ENCODE peak calls at places on chromosomes 3 and 15, in ten cellular contexts. X is Caco-2, V is uterus, F is testis, E is cardiac muscle cell, N is A549, R is kidney, D is PC-9, K is thoracic aorta, Z is psoas muscle. G is an unnamed sample. For H3K4me1, the result is how much of the 10 kb centered on the place peaks cover.

GRCh38 chr15:101051291-101052030 is 132.3 kb downstream of the LRRK1 start:
- DNase-seq in X (no peak), V (no peak), F (peak), E (no peak), N (no peak), R (no peak), D (no peak), K (no peak), Z (no peak), G (no peak)

GRCh38 chr15:73052679-73053397 is 575 bp downstream of the NEO1 start:
- DNase-seq in X (peak), V (peak), F (peak), E (peak), N (peak), R (peak), D (peak), K (no peak), Z (peak), G (peak)

GRCh38 chr3:151009981-151010380 is 37.5 kb upstream of the CLRN1 start:
- DNase-seq in X (no peak), V (no peak), F (no peak), E (no peak), N (no peak), R (no peak), D (no peak), K (no peak), Z (no peak), G (no peak)

GRCh38 chr3:94937980-94938379 is 875.1 kb downstream of the NSUN3 start:
- DNase-seq in X (no peak), V (no peak), F (peak), E (no peak), N (no peak), R (peak), D (no peak), K (no peak), Z (no peak), G (no peak)

GRCh38 chr3:72597756-72598195 is 250.5 kb downstream of the SHQ1 start:
- DNase-seq in X (no peak), V (no peak), F (peak), E (peak), N (no peak), R (no peak), D (no peak), K (no peak), Z (no peak), G (no peak)

GRCh38 chr3:40780801-40781406 is 256.1 kb downstream of the ZNF621 start:
- DNase-seq in X (no peak), V (peak), F (peak), E (peak), N (no peak), R (peak), D (peak), K (peak), Z (peak), G (peak)

GRCh38 chr15:99613887-99614642 is 48.3 kb downstream of the MEF2A start:
- DNase-seq in X (no peak), V (peak), F (no peak), E (peak), N (no peak), R (peak), D (no peak), K (no peak), Z (peak), G (no peak)

GRCh38 chr15:99998661-99999101 is 265.4 kb upstream of the LYSMD4 start:
- DNase-seq in X (no peak), V (no peak), F (no peak), E (no peak), N (no peak), R (peak), D (peak), K (no peak), Z (no peak), G (peak)

GRCh38 chr3:195756935-195757302 is 36.1 kb downstream of the MUC20 start:
- DNase-seq in X (no peak), V (no peak), F (no peak), E (peak), N (no peak), R (peak), D (peak), K (no peak), Z (no peak), G (no peak)

GRCh38 chr15:80072285-80072684 is 12.8 kb downstream of the ZFAND6 start:
- DNase-seq in X (peak), V (no peak), F (no peak), E (peak), N (peak), R (no peak), D (peak), K (no peak), Z (no peak), G (peak)

GRCh38 chr15:44729394-44729913 is 6.9 kb upstream of the TRIM69 start:
- DNase-seq in X (no peak), V (no peak), F (peak), E (peak), N (no peak), R (peak), D (no peak), K (no peak), Z (peak), G (no peak)

GRCh38 chr3:190811775-190812480 is 50.6 kb downstream of the GMNC start:
- DNase-seq in X (peak), V (no peak), F (peak), E (peak), N (peak), R (no peak), D (peak), K (no peak), Z (no peak), G (peak)

DNA sequence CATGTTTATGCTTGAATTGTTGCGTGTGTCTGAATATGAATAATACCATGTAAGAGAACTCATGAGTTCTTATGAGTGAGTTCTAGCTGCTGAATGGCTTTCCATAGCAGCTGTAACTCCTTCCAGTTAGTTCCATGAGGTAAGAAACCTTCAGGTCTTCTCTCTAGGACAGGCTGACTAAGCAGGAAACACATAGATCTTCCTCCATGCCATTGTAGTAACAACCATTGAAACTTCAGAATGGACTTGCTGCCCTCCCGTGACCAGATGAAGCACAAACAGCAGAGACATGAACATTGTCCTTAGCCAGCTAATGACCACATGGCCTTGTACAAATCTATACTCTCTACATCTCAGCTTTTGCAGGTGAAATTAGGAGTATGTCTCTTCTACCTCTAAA is 200.0 kb downstream of the ZNF385D start:
- DNase-seq in X (peak), V (no peak), F (no peak), E (peak), N (no peak), R (no peak), D (peak), K (no peak), Z (no peak), G (peak)
- TF ChIP-seq CTCF in X (no peak), V (no peak), F (no peak), E (peak), N (no peak), R (no peak), D (no peak), K (no peak), Z (no peak), G (peak)

GRCh38 chr15:69857686-69858391 is 239.9 kb downstream of the TLE3 start:
- DNase-seq in X (no peak), V (no peak), F (no peak), E (no peak), N (no peak), R (no peak), D (no peak), K (no peak), Z (no peak), G (no peak)

GRCh38 chr15:69855601-69856000 is 242.1 kb downstream of the TLE3 start:
- DNase-seq in X (no peak), V (no peak), F (no peak), E (peak), N (no peak), R (no peak), D (peak), K (no peak), Z (no peak), G (no peak)

GRCh38 chr15:69855172-69855562 is 242.6 kb downstream of the TLE3 start:
- DNase-seq in X (no peak), V (no peak), F (no peak), E (no peak), N (no peak), R (no peak), D (no peak), K (no peak), Z (no peak), G (no peak)

GRCh38 chr15:69854521-69855171 is 243.1 kb downstream of the TLE3 start:
- DNase-seq in X (no peak), V (no peak), F (no peak), E (peak), N (no peak), R (no peak), D (peak), K (no peak), Z (no peak), G (no peak)

GRCh38 chr15:69857246-69857645 is 240.5 kb downstream of the TLE3 start:
- DNase-seq in X (no peak), V (no peak), F (no peak), E (no peak), N (no peak), R (no peak), D (no peak), K (no peak), Z (no peak), G (no peak)
- H3K4me1 ChIP-seq in X (under half), V (under half), F (under half), E (under half), N (under half), R (under half), D (under half), K (under half), Z (under half), G (under half)

DNA sequence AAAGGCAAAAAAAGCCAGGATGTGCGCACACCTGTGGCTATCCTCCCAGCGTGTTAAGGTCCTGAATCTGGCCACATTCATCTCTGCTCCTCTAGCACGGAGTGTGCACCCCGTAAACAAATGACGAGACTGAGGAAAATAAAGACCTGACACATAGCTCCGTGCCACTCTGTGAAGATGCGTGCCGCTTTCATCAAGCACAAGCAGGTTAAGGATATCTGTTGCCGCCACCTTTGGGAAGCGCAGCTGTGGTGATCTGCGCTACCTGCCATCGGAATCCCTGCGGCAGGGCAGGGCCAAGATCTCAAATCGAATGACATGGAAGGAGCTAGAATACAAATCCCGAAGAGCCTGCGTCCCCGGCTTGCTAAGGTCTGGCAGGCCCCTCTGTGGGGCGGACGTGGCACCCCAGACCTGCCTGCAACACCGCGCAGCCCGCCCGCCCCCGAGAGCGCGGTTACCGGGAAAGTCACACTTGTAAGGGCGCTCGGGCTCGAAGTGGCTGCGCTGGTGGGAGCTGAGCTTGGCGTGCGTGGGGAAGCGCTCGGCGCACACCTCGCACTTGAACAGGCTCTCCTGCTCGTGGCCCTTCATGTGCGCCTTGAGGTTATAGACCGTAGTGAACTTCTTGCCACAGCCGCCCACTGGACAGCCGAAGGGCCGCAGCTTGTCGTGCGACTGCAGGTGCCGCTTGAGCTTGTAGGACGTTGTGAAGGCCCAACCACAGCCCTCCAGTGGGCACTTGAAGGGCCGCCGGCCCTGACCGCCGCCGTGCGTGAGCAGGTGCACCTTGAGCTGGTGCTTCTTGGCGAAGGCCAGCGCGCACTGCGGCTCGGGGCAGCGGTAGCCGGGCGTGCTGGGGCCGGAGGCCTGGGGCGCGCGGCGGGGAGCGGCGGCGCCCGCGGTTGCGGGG is 937 bp downstream of the ZXDC start:
- DNase-seq in X (peak), V (peak), F (peak), E (peak), N (peak), R (peak), D (peak), K (no peak), Z (peak), G (peak)
- TF ChIP-seq CTCF in X (no peak), V (no peak), F (no peak), E (no peak), N (no peak), R (no peak), D (no peak), K (no peak), Z (no peak), G (no peak)

DNA sequence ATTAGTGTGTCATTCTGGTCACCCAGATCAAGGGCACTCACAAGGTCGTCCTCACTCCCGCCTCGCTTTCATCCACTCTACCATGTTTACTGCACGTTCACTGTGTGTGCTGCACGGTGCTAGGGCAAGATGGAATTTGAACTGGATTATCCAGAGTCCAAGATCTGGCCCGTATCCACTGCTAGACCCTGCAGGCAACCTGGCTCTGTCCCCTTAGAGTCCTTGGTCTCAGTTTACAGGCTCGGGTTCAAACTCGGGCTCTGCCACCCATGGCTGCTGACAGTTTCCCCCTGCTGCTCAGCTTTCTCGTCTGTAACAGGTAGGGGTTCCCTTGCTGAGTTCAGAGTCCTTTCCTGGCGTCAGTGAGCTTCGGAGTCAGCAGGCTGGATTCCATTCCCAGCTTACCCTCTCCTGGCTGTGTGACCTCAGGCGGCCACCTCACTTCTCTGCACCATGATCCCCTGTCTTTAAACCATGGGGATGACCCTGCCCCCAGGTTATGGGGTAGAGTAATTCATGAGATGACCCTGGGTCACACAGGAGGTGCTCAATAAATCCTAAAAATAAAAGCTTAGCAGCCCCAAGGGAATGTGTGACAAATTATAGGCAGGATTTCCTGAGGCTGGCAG is 79.6 kb upstream of the SLC6A6 start:
- DNase-seq in X (no peak), V (no peak), F (no peak), E (no peak), N (no peak), R (no peak), D (no peak), K (no peak), Z (peak), G (no peak)
- H3K4me1 ChIP-seq in X (under half), V (under half), F (under half), E (under half), N (under half), R (under half), D (half or more), K (under half), Z (under half), G (under half)

DNA sequence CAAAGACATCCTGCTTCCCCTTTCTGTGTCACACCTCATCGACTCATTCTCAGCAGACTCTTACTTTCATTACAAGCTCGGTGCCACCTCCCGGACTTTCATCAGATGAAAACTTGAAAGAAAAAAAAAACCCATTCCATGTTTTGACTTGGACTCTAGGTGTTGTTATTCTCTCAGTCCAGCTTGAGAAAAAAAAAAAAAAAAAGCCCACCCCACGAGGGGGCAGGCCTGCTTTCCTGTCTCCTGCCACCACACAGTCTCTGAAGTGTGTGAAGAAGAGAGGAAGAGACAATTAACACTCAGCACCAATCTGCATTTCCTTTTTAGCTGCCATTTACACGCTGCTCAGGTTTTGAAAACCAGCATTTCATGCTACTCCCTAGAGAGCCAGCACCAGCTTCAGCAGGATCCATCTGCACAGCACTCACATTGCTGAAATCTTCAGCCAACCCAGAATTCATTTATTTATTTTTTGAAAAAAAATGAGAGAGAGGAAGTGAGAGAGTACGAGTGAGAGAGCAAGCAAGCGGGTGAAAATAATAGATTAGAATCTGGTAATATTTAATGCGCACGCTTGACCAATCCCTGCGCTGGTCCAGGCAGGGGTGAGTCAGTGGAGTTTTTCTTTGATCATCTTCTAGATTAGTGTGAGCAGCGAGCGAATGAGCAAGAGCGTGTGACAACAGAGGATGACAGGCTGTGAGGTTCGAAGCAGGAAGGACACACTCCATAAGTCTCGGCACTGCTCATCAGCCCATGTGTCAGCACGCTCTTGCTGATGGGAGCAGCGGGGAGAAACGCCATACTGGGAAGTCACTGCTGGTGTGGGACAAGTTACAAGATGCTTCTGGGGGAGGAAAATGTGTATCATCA is 23.5 kb downstream of the ZNF80 start:
- DNase-seq in X (no peak), V (no peak), F (no peak), E (peak), N (no peak), R (peak), D (peak), K (peak), Z (no peak), G (no peak)
- TF ChIP-seq CTCF in X (no peak), V (no peak), F (no peak), E (peak), N (no peak), R (no peak), D (no peak), K (no peak), Z (no peak), G (no peak)

GRCh38 chr3:62057339-62058047 is 315.9 kb downstream of the FEZF2 start:
- DNase-seq in X (no peak), V (no peak), F (no peak), E (peak), N (no peak), R (no peak), D (no peak), K (peak), Z (no peak), G (no peak)
- H3K4me1 ChIP-seq in X (under half), V (under half), F (under half), E (under half), N (under half), R (under half), D (under half), K (under half), Z (under half), G (under half)

GRCh38 chr3:116610124-116610523 is 99.5 kb upstream of the TUSC7 start:
- DNase-seq in X (no peak), V (no peak), F (no peak), E (no peak), N (no peak), R (no peak), D (no peak), K (no peak), Z (no peak), G (no peak)

GRCh38 chr3:116618138-116618537 is 91.4 kb upstream of the TUSC7 start:
- DNase-seq in X (no peak), V (no peak), F (no peak), E (no peak), N (no peak), R (no peak), D (no peak), K (no peak), Z (no peak), G (no peak)

DNA sequence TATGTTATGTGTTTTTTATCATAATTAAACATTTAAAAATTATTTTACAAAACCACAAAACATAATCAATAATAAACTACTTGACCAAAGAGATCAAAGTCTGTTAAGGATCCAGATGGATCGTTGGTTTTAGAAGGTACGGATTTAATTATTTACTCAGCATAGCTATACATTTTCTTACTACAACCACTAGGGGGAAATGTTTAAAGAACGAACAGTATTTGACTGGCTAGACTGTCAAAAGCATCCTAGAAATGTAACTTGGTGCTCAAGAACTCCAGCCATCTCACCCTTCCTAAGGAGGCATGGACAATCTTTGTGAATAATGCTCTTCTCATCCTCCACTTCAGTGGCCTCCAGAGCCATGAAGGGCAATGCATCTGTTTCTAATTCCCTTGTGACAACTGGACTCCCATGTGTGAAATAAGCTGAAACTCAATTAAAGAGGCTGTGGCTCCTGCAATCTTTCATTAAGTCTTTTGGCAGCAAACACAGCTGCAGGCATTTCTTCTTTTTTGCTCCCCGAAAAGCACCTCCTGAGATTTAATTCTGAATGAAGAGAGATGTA is 94.7 kb upstream of the TUSC7 start:
- DNase-seq in X (no peak), V (no peak), F (no peak), E (peak), N (peak), R (no peak), D (no peak), K (no peak), Z (no peak), G (peak)
- TF ChIP-seq CTCF in X (peak), V (no peak), F (peak), E (no peak), N (no peak), R (no peak), D (peak), K (no peak), Z (no peak), G (peak)

DNA sequence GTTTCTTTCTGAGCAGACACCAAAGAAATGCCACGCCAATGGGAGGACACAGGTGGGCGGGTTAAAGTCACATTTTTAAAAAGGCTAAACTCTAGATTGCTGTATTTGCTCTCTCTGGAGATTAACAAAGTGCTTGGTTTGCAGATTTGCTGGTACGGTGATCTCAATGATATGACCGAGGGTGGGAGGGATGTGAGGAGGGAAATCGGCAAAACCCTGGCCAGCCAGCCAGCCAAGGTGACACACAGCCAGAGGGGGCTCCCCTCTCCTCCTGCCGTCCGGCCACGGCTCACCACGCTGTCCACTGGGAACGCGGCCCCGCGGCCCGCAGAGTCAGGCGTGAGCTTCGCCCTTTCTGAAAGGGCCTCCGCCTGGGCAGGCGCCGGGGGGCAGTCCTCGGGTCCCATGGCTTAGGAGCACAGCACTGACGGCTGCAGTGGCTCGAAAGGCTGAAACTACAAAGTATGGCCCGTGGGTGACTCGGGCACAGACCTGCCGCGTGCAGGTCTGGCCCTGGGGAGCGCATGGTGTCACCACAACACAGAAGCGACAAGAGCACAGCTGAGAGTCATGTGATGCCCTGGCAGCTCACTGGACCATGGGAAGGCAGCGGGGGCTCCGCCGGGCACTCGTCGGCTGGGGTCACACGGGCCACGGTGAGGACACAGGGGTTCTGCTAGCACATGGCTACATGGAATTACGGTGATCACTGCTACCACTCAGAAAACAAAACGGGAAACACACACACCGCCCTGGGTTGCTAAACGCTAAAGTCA is 57.8 kb upstream of the RPL32 start:
- DNase-seq in X (no peak), V (no peak), F (no peak), E (no peak), N (no peak), R (peak), D (no peak), K (no peak), Z (peak), G (no peak)
- H3K4me1 ChIP-seq in X (under half), V (under half), F (under half), E (under half), N (under half), R (under half), D (under half), K (under half), Z (under half), G (under half)

G was measured in foreskin keratinocyte.